ENCODE peak calls at places on chromosomes 11 and 22, in eight cellular contexts. One of them, this sample, is unnamed.

GRCh38 chr11:5007561-5007960 is 12.9 kb downstream of the OR51L1 start:
- DNase-seq in breast epithelium: no peak
- DNase-seq in tibial nerve: no peak
- DNase-seq in HCT116: no peak
- DNase-seq in OCI-LY7: no peak
- DNase-seq in lung: no peak
- DNase-seq in lower lobe of right lung: no peak
- DNase-seq in H1: no peak
- DNase-seq in this sample: no peak

GRCh38 chr22:38696606-38697005 is 4.1 kb downstream of the JOSD1 start:
- DNase-seq in breast epithelium: peak; percentile 20
- DNase-seq in tibial nerve: no peak
- DNase-seq in HCT116: peak; percentile 68
- DNase-seq in OCI-LY7: no peak
- DNase-seq in lung: no peak
- DNase-seq in lower lobe of right lung: no peak
- DNase-seq in H1: no peak
- DNase-seq in this sample: peak; percentile 81

GRCh38 chr11:11572386-11572785 is 49.4 kb downstream of the GALNT18 start:
- DNase-seq in breast epithelium: no peak
- DNase-seq in tibial nerve: no peak
- DNase-seq in HCT116: no peak
- DNase-seq in OCI-LY7: no peak
- DNase-seq in lung: no peak
- DNase-seq in lower lobe of right lung: no peak
- DNase-seq in H1: no peak
- DNase-seq in this sample: no peak

GRCh38 chr22:20203142-20204099 is 52.6 kb upstream of the CCDC188 start:
- DNase-seq in breast epithelium: no peak
- DNase-seq in tibial nerve: no peak
- DNase-seq in HCT116: no peak
- DNase-seq in OCI-LY7: no peak
- DNase-seq in lung: peak; percentile 43
- DNase-seq in lower lobe of right lung: peak; percentile 64
- DNase-seq in H1: peak; percentile 38
- DNase-seq in this sample: no peak

GRCh38 chr11:14908214-14908880 is 16.3 kb upstream of the CYP2R1 start:
- DNase-seq in breast epithelium: no peak
- DNase-seq in tibial nerve: peak; percentile 19
- DNase-seq in HCT116: peak; percentile 51
- DNase-seq in OCI-LY7: peak; percentile 56
- DNase-seq in lung: no peak
- DNase-seq in lower lobe of right lung: no peak
- DNase-seq in H1: no peak
- DNase-seq in this sample: peak; percentile 74

GRCh38 chr11:130924750-130925149 is 8.5 kb upstream of the SNX19 start:
- DNase-seq in breast epithelium: no peak
- DNase-seq in tibial nerve: no peak
- DNase-seq in HCT116: no peak
- DNase-seq in OCI-LY7: no peak
- DNase-seq in lung: no peak
- DNase-seq in lower lobe of right lung: no peak
- DNase-seq in H1: no peak
- DNase-seq in this sample: no peak

GRCh38 chr22:43631846-43632245 is 180.3 kb downstream of the EFCAB6 start:
- DNase-seq in breast epithelium: no peak
- DNase-seq in tibial nerve: no peak
- DNase-seq in HCT116: no peak
- DNase-seq in OCI-LY7: no peak
- DNase-seq in lung: no peak
- DNase-seq in lower lobe of right lung: no peak
- DNase-seq in H1: no peak
- DNase-seq in this sample: no peak

GRCh38 chr11:112225753-112226061 is 521 bp upstream of the PTS start:
- DNase-seq in breast epithelium: no peak
- DNase-seq in tibial nerve: no peak
- DNase-seq in HCT116: no peak
- DNase-seq in OCI-LY7: no peak
- DNase-seq in lung: no peak
- DNase-seq in lower lobe of right lung: no peak
- DNase-seq in H1: no peak
- DNase-seq in this sample: no peak

GRCh38 chr22:35024364-35024692 is 41.6 kb upstream of the ISX start:
- DNase-seq in breast epithelium: no peak
- DNase-seq in tibial nerve: no peak
- DNase-seq in HCT116: no peak
- DNase-seq in OCI-LY7: no peak
- DNase-seq in lung: no peak
- DNase-seq in lower lobe of right lung: no peak
- DNase-seq in H1: no peak
- DNase-seq in this sample: no peak

GRCh38 chr22:39543095-39543494 is 10.5 kb upstream of the RPS19BP1 start:
- DNase-seq in breast epithelium: no peak
- DNase-seq in tibial nerve: no peak
- DNase-seq in HCT116: no peak
- DNase-seq in OCI-LY7: peak; percentile 32
- DNase-seq in lung: no peak
- DNase-seq in lower lobe of right lung: no peak
- DNase-seq in H1: no peak
- DNase-seq in this sample: no peak

GRCh38 chr11:35629914-35630313 is 11.7 kb downstream of the FJX1 start:
- DNase-seq in breast epithelium: no peak
- DNase-seq in tibial nerve: no peak
- DNase-seq in HCT116: peak; percentile 86
- DNase-seq in OCI-LY7: no peak
- DNase-seq in lung: peak; percentile 72
- DNase-seq in lower lobe of right lung: no peak
- DNase-seq in H1: no peak
- DNase-seq in this sample: no peak

GRCh38 chr11:19838994-19839768 is 126.5 kb downstream of the NAV2 start:
- DNase-seq in breast epithelium: no peak
- DNase-seq in tibial nerve: no peak
- DNase-seq in HCT116: no peak
- DNase-seq in OCI-LY7: no peak
- DNase-seq in lung: no peak
- DNase-seq in lower lobe of right lung: no peak
- DNase-seq in H1: no peak
- DNase-seq in this sample: no peak

GRCh38 chr22:29740216-29740615 is 20.4 kb downstream of the CABP7 start:
- DNase-seq in breast epithelium: no peak
- DNase-seq in tibial nerve: no peak
- DNase-seq in HCT116: no peak
- DNase-seq in OCI-LY7: no peak
- DNase-seq in lung: no peak
- DNase-seq in lower lobe of right lung: no peak
- DNase-seq in H1: no peak
- DNase-seq in this sample: no peak

DNA sequence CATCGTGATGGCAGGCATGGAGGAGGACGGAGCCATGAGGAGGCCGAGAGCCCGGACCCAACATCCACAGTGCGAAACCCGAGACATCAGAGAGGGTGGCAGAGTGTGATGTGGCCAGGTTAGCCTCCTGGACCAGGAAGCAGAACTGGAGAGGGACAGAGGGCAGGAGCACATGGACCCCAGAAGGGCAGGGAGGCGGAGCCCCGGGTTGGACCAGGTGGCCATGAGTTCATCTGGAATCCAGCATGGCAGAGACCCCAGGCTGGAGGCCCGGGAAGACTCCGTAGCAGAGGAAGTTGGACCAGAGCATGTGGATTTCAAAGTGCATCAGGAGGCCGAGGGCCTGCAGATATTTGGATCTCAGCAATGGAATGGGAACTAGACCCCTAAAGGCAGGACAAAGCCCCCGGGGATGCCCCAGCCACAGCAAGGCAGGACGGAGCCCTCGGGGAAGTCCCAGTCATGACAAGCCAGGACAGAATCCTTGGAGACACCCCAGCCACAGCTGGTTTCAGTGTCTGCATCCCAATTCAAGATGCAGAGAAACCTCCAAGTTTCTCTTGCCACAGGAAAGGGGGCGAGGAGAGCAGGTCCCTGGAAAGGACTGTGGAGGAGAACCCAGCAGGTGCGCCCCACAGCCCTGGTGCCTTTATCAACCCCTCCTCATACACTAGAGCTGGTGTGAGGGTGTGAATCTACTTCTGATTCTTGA is 1393.4 kb downstream of the BRD1 start:
- DNase-seq in breast epithelium: no peak
- DNase-seq in tibial nerve: no peak
- DNase-seq in HCT116: no peak
- DNase-seq in OCI-LY7: no peak
- DNase-seq in lung: no peak
- DNase-seq in lower lobe of right lung: no peak
- DNase-seq in H1: no peak
- DNase-seq in this sample: no peak
- H3K9me3 ChIP-seq in breast epithelium: no peaks in the 10 kb centered on the region
- H3K9me3 ChIP-seq in tibial nerve: no peaks in the 10 kb centered on the region
- H3K9me3 ChIP-seq in HCT116: no peaks in the 10 kb centered on the region
- H3K9me3 ChIP-seq in OCI-LY7: no peaks in the 10 kb centered on the region
- H3K9me3 ChIP-seq in lung: no peaks in the 10 kb centered on the region
- H3K9me3 ChIP-seq in lower lobe of right lung: no peaks in the 10 kb centered on the region
- H3K9me3 ChIP-seq in H1: no peaks in the 10 kb centered on the region
- H3K9me3 ChIP-seq in this sample: no peaks in the 10 kb centered on the region

GRCh38 chr22:27561301-27561820 is 240.2 kb downstream of the MN1 start:
- DNase-seq in breast epithelium: no peak
- DNase-seq in tibial nerve: no peak
- DNase-seq in HCT116: no peak
- DNase-seq in OCI-LY7: no peak
- DNase-seq in lung: no peak
- DNase-seq in lower lobe of right lung: no peak
- DNase-seq in H1: no peak
- DNase-seq in this sample: no peak
- H3K27ac ChIP-seq in breast epithelium: no peak overlapping the region
- H3K27ac ChIP-seq in tibial nerve: no peak overlapping the region
- H3K27ac ChIP-seq in HCT116: no peak overlapping the region
- H3K27ac ChIP-seq in OCI-LY7: no peak overlapping the region
- H3K27ac ChIP-seq in lung: no peak overlapping the region
- H3K27ac ChIP-seq in lower lobe of right lung: no peak overlapping the region
- H3K27ac ChIP-seq in H1: no peak overlapping the region
- H3K27ac ChIP-seq in this sample: no peak overlapping the region

GRCh38 chr11:88329563-88330250 is 7.8 kb downstream of the CTSC start:
- DNase-seq in breast epithelium: no peak
- DNase-seq in tibial nerve: no peak
- DNase-seq in HCT116: no peak
- DNase-seq in OCI-LY7: no peak
- DNase-seq in lung: no peak
- DNase-seq in lower lobe of right lung: no peak
- DNase-seq in H1: no peak
- DNase-seq in this sample: no peak

GRCh38 chr11:88327061-88327460 is 10.5 kb downstream of the CTSC start:
- DNase-seq in breast epithelium: no peak
- DNase-seq in tibial nerve: no peak
- DNase-seq in HCT116: no peak
- DNase-seq in OCI-LY7: no peak
- DNase-seq in lung: no peak
- DNase-seq in lower lobe of right lung: no peak
- DNase-seq in H1: no peak
- DNase-seq in this sample: no peak

GRCh38 chr11:88324562-88325345 is 12.8 kb downstream of the CTSC start:
- DNase-seq in breast epithelium: no peak
- DNase-seq in tibial nerve: no peak
- DNase-seq in HCT116: no peak
- DNase-seq in OCI-LY7: no peak
- DNase-seq in lung: no peak
- DNase-seq in lower lobe of right lung: no peak
- DNase-seq in H1: no peak
- DNase-seq in this sample: no peak

GRCh38 chr11:88327462-88328143 is 9.9 kb downstream of the CTSC start:
- DNase-seq in breast epithelium: no peak
- DNase-seq in tibial nerve: no peak
- DNase-seq in HCT116: no peak
- DNase-seq in OCI-LY7: no peak
- DNase-seq in lung: no peak
- DNase-seq in lower lobe of right lung: no peak
- DNase-seq in H1: no peak
- DNase-seq in this sample: no peak

DNA sequence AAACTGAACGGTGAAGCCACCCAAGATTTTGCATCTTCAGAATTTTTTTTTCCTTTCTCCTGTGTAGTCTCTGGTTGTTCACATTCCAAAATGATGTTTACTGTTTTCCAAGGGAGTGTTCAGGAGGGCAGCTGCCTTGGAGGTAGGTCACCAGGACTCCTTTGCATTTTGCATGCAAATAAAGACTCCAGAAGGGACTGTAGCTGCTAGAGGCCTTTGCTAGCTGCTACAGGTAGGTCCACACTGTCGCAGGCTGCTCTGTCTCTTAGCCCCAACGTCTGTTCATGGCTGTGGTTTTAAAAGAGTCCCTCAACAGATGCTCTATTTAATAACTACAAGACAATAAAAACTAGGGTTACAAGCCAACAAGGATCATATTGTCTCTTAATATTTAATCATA is 11.4 kb downstream of the CTSC start:
- DNase-seq in breast epithelium: no peak
- DNase-seq in tibial nerve: no peak
- DNase-seq in HCT116: no peak
- DNase-seq in OCI-LY7: no peak
- DNase-seq in lung: no peak
- DNase-seq in lower lobe of right lung: no peak
- DNase-seq in H1: no peak
- DNase-seq in this sample: no peak
- H3K4me1 ChIP-seq in breast epithelium: no peaks in the 10 kb centered on the region
- H3K4me1 ChIP-seq in tibial nerve: no peaks in the 10 kb centered on the region
- H3K4me1 ChIP-seq in HCT116: no peaks in the 10 kb centered on the region
- H3K4me1 ChIP-seq in OCI-LY7: peaks cover 25% of the 10 kb centered on the region
- H3K4me1 ChIP-seq in lung: peaks cover 2% of the 10 kb centered on the region
- H3K4me1 ChIP-seq in lower lobe of right lung: peaks cover 24% of the 10 kb centered on the region
- H3K4me1 ChIP-seq in H1: peaks cover 14% of the 10 kb centered on the region
- H3K4me1 ChIP-seq in this sample: peaks cover 57% of the 10 kb centered on the region

GRCh38 chr22:49323751-49324415 is 503.8 kb downstream of the BRD1 start:
- DNase-seq in breast epithelium: peak; percentile 39
- DNase-seq in tibial nerve: no peak
- DNase-seq in HCT116: no peak
- DNase-seq in OCI-LY7: no peak
- DNase-seq in lung: no peak
- DNase-seq in lower lobe of right lung: peak; percentile 18
- DNase-seq in H1: no peak
- DNase-seq in this sample: no peak

GRCh38 chr22:49322861-49323622 is 504.6 kb downstream of the BRD1 start:
- DNase-seq in breast epithelium: peak; percentile 25
- DNase-seq in tibial nerve: no peak
- DNase-seq in HCT116: no peak
- DNase-seq in OCI-LY7: no peak
- DNase-seq in lung: no peak
- DNase-seq in lower lobe of right lung: peak; percentile 15
- DNase-seq in H1: no peak
- DNase-seq in this sample: no peak

GRCh38 chr22:49320714-49321476 is 506.8 kb downstream of the BRD1 start:
- DNase-seq in breast epithelium: no peak
- DNase-seq in tibial nerve: no peak
- DNase-seq in HCT116: no peak
- DNase-seq in OCI-LY7: no peak
- DNase-seq in lung: no peak
- DNase-seq in lower lobe of right lung: peak; percentile 14
- DNase-seq in H1: no peak
- DNase-seq in this sample: no peak

GRCh38 chr22:49321477-49322055 is 506.1 kb downstream of the BRD1 start:
- DNase-seq in breast epithelium: peak; percentile 45
- DNase-seq in tibial nerve: no peak
- DNase-seq in HCT116: no peak
- DNase-seq in OCI-LY7: no peak
- DNase-seq in lung: no peak
- DNase-seq in lower lobe of right lung: peak; percentile 37
- DNase-seq in H1: no peak
- DNase-seq in this sample: no peak

GRCh38 chr22:49322231-49322630 is 505.4 kb downstream of the BRD1 start:
- DNase-seq in breast epithelium: no peak
- DNase-seq in tibial nerve: no peak
- DNase-seq in HCT116: no peak
- DNase-seq in OCI-LY7: no peak
- DNase-seq in lung: no peak
- DNase-seq in lower lobe of right lung: peak; percentile 16
- DNase-seq in H1: no peak
- DNase-seq in this sample: no peak
- H3K9me3 ChIP-seq in breast epithelium: peaks cover 17% of the 10 kb centered on the region
- H3K9me3 ChIP-seq in tibial nerve: no peaks in the 10 kb centered on the region
- H3K9me3 ChIP-seq in HCT116: no peaks in the 10 kb centered on the region
- H3K9me3 ChIP-seq in OCI-LY7: peaks cover 2% of the 10 kb centered on the region
- H3K9me3 ChIP-seq in lung: no peaks in the 10 kb centered on the region
- H3K9me3 ChIP-seq in lower lobe of right lung: no peaks in the 10 kb centered on the region
- H3K9me3 ChIP-seq in H1: no peaks in the 10 kb centered on the region
- H3K9me3 ChIP-seq in this sample: no peaks in the 10 kb centered on the region

This sample was measured in CD4-positive, CD25-positive, alpha-beta regulatory T cell.